ENCODE peak calls at places on chromosomes 6 and 20, in eight cellular contexts. R is PC-3; E is thyroid gland; X is left ventricle myocardium inferior; P is heart left ventricle; Z is prostate gland; K is K562; D is CD4-positive, CD25-positive, alpha-beta regulatory T cell. G is an unnamed sample. For H3K4me1, the result is how much of the 10 kb centered on the place peaks cover.

GRCh38 chr6:122576888-122577287 is 33.3 kb upstream of the PKIB start:
- DNase-seq in E (no peak), K (no peak), X (no peak), Z (no peak), R (no peak), D (no peak), P (no peak), G (no peak)

GRCh38 chr6:159701413-159701999 is 8.5 kb upstream of the SOD2 start:
- DNase-seq in P (no peak), X (no peak), E (no peak), R (peak), D (no peak), K (no peak), Z (no peak), G (no peak)

GRCh38 chr20:14310977-14311654 is 26.3 kb downstream of the FLRT3 start:
- DNase-seq in D (no peak), E (no peak), K (no peak), Z (no peak), X (no peak), P (no peak), R (peak), G (no peak)

GRCh38 chr20:9660236-9660868 is 146.0 kb downstream of the LAMP5 start:
- DNase-seq in R (peak), D (no peak), Z (no peak), P (no peak), K (no peak), E (no peak), X (no peak), G (no peak)

GRCh38 chr6:125219451-125219942 is 65.9 kb downstream of the TPD52L1 start:
- DNase-seq in P (no peak), E (peak), Z (no peak), K (no peak), R (no peak), D (no peak), X (no peak), G (no peak)

GRCh38 chr6:11050735-11051134 is 6.6 kb upstream of the ELOVL2 start:
- DNase-seq in Z (no peak), X (no peak), D (no peak), E (no peak), R (peak), P (no peak), K (no peak), G (no peak)

GRCh38 chr6:126574301-126574700 is 234.4 kb downstream of the CENPW start:
- DNase-seq in K (no peak), Z (no peak), D (no peak), R (no peak), P (no peak), X (no peak), E (no peak), G (no peak)

GRCh38 chr6:23445157-23445710 is 680.8 kb upstream of the NRSN1 start:
- DNase-seq in P (peak), R (no peak), Z (no peak), E (peak), D (no peak), K (no peak), X (peak), G (no peak)

GRCh38 chr6:134722429-134722828 is 227.5 kb downstream of the ALDH8A1 start:
- DNase-seq in R (no peak), K (no peak), X (no peak), D (no peak), Z (no peak), E (no peak), P (no peak), G (no peak)

GRCh38 chr6:109947001-109947400 is 31.1 kb upstream of the GPR6 start:
- DNase-seq in P (no peak), R (peak), D (no peak), E (no peak), Z (no peak), X (no peak), K (no peak), G (no peak)

GRCh38 chr6:10205892-10206291 is 209.0 kb downstream of the TFAP2A start:
- DNase-seq in K (no peak), X (no peak), R (no peak), Z (no peak), E (no peak), D (no peak), P (no peak), G (no peak)

GRCh38 chr20:35451295-35451694 is 4.1 kb upstream of the CEP250 start:
- DNase-seq in X (no peak), K (no peak), D (no peak), E (no peak), P (no peak), R (no peak), Z (peak), G (no peak)

GRCh38 chr20:25081065-25081729 is 744 bp downstream of the VSX1 start:
- DNase-seq in P (no peak), E (peak), Z (no peak), D (peak), K (no peak), X (no peak), R (no peak), G (no peak)

GRCh38 chr20:57484772-57485171 is 40.2 kb downstream of the CTCFL start:
- DNase-seq in R (no peak), K (no peak), Z (no peak), X (no peak), P (no peak), D (no peak), E (no peak), G (no peak)

GRCh38 chr20:9103955-9104354 is 35.1 kb downstream of the PLCB4 start:
- DNase-seq in R (peak), E (no peak), K (no peak), D (no peak), Z (no peak), P (no peak), X (no peak), G (no peak)

GRCh38 chr6:161476711-161477110 is 202.8 kb upstream of the AGPAT4 start:
- DNase-seq in E (no peak), Z (no peak), K (no peak), D (no peak), P (peak), R (no peak), X (no peak), G (no peak)

GRCh38 chr6:43506667-43507471 is 3.3 kb downstream of the LRRC73 start:
- DNase-seq in E (peak), Z (peak), P (peak), K (peak), X (peak), R (peak), D (peak), G (peak)

GRCh38 chr6:31558631-31559500 is 11.5 kb downstream of the NFKBIL1 start:
- DNase-seq in Z (no peak), K (peak), X (peak), R (no peak), E (no peak), P (peak), D (peak), G (peak)

GRCh38 chr6:111922454-111923297 is 49.4 kb upstream of the FYN start:
- DNase-seq in X (no peak), R (peak), Z (no peak), K (no peak), P (no peak), D (no peak), E (no peak), G (no peak)

GRCh38 chr20:61321481-61321880 is 69.4 kb downstream of the CDH4 start:
- DNase-seq in K (no peak), D (no peak), P (no peak), R (no peak), Z (no peak), X (no peak), E (no peak), G (no peak)

GRCh38 chr6:153208706-153209105 is 77.6 kb upstream of the RGS17 start:
- DNase-seq in K (no peak), P (peak), R (no peak), Z (no peak), E (peak), X (peak), D (no peak), G (no peak)

GRCh38 chr6:13461352-13461751 is 26.0 kb downstream of the GFOD1 start:
- DNase-seq in K (no peak), R (no peak), E (no peak), X (no peak), Z (no peak), D (no peak), P (no peak), G (no peak)

GRCh38 chr6:31952140-31952805 is 6.4 kb downstream of the CFB start:
- DNase-seq in D (peak), R (peak), P (peak), K (peak), Z (peak), X (peak), E (peak), G (no peak)

GRCh38 chr20:23037017-23037481 is 1.9 kb downstream of the SSTR4 start:
- DNase-seq in X (no peak), E (no peak), Z (no peak), D (no peak), R (no peak), P (no peak), K (no peak), G (no peak)

GRCh38 chr6:36560822-36561221 is 13.5 kb upstream of the STK38 start:
- DNase-seq in D (no peak), E (no peak), X (no peak), R (no peak), P (no peak), Z (no peak), K (no peak), G (no peak)
- H3K4me1 ChIP-seq in D (under half), E (under half), X (under half), R (under half), P (under half), Z (under half), K (under half), G (under half)

DNA sequence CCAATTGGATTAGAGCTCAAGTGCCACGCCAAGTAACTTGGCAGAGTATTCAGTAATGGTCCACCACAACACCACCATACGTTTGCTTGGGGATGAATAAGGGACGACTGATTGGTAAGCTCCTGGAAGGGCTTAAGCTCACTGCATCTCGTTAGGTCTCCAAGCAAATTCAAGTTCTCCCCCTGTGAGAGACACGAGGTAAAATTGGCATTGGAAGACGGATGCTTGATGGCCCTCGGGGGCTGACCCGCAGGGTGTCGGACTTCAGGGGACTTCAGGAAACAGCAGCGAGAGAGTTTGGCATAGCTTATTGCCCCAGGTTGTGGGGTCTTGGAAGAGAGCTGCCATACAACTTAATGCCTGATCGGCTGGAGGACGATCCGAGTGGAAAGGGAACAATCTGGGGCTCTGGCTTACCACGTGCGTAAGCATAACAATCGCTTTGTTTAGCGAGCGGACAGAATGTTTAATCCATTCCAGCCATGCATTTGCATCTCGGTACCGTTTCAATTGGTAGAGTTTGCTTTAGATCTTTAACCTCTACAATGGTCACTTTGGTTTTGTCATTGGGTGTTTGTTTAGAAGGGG is 4.8 kb upstream of the ZNFX1 start:
- DNase-seq in E (no peak), X (no peak), P (no peak), K (no peak), D (no peak), R (no peak), Z (no peak), G (no peak)
- H3K4me3 ChIP-seq in E (no peak), X (no peak), P (no peak), K (peak), D (peak), R (peak), Z (no peak), G (peak)

DNA sequence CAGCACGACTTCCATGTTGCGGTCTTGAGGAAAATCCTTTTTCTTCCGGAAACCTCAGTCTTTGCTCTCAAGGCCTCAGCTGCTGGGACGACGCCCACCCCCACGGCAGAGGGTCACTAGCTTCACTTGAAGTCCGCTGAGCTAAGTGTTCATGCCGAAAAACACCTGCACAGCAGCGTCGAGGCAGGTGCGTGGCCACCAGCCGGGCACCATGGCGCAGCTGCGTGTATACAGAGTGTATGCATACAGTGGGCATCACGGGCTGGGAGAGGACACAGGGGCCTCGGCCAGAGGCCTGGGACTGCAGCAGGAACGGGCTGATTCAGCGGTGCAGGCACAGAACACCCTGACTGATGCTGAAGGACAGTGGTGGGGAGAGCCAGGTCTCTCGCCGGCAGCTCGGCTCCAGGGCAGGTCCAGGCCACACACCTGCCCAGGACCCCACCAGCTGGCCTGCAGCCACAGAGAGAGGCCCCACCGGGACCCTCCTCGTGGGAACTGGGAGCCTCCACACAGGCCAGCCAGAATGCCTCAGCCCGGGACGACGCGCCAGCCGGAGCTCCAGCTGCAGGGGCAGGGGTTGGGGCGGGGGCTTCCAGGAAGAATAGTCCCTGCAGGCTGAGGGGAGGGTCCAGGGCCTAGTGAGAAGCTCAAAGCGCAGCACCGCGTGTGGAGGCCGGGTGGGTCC is 20.0 kb downstream of the KCNQ2 start:
- DNase-seq in E (no peak), P (no peak), K (no peak), Z (no peak), R (no peak), D (no peak), X (no peak), G (no peak)
- H3K4me1 ChIP-seq in E (under half), P (under half), K (under half), Z (under half), R (under half), D (under half), X (under half), G (under half)

GRCh38 chr20:5168582-5169396 is 42.0 kb downstream of the CDS2 start:
- DNase-seq in E (peak), R (peak), X (no peak), Z (no peak), K (no peak), P (peak), D (no peak), G (no peak)
- H3K4me3 ChIP-seq in E (no peak), R (no peak), X (peak), Z (no peak), K (no peak), P (no peak), D (no peak), G (no peak)

GRCh38 chr6:7891098-7891872 is 19.3 kb downstream of the TXNDC5 start:
- DNase-seq in X (no peak), R (no peak), P (no peak), E (no peak), Z (no peak), K (no peak), D (no peak), G (no peak)

GRCh38 chr6:7894272-7895124 is 16.1 kb downstream of the TXNDC5 start:
- DNase-seq in Z (no peak), R (no peak), X (no peak), P (no peak), E (no peak), D (no peak), K (no peak), G (no peak)

GRCh38 chr6:7896465-7896987 is 14.1 kb downstream of the TXNDC5 start:
- DNase-seq in R (no peak), P (no peak), K (no peak), Z (no peak), E (no peak), X (no peak), D (no peak), G (no peak)

GRCh38 chr6:7895125-7895423 is 15.5 kb downstream of the TXNDC5 start:
- DNase-seq in E (no peak), R (peak), P (no peak), Z (no peak), X (no peak), D (no peak), K (no peak), G (no peak)

DNA sequence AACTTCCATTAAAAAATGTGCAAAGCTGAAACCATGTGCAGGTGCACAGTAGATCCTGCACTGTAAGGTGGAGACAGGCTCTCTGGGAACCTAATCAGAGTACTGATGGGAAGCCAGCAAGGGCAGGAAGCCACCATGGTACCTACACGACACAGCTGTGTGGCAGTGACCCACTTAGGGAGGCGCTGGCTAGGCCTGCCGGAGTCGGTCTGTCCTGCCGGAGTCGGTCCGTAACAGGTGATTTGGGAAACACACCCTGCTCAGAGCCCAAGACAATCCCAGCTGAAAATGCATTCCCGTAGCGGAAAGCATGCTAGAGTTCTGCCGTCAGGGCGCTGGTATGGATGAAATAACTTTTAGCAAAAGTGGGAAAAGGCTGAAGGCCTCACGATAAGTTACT is 17.2 kb downstream of the TXNDC5 start:
- DNase-seq in D (no peak), P (no peak), X (no peak), R (no peak), E (no peak), Z (no peak), K (no peak), G (no peak)
- H3K4me1 ChIP-seq in D (under half), P (under half), X (under half), R (under half), E (under half), Z (under half), K (under half), G (under half)

GRCh38 chr6:157302761-157303160 is 20.6 kb downstream of the TMEM242 start:
- DNase-seq in K (no peak), E (no peak), X (no peak), R (no peak), P (no peak), D (no peak), Z (no peak), G (no peak)
- H3K4me3 ChIP-seq in K (no peak), E (no peak), X (no peak), R (no peak), P (no peak), D (no peak), Z (no peak), G (no peak)

GRCh38 chr6:106747139-106747538 is 117.8 kb downstream of the QRSL1 start:
- DNase-seq in D (no peak), R (peak), P (no peak), X (no peak), Z (no peak), E (no peak), K (no peak), G (no peak)

GRCh38 chr6:106750146-106750900 is 120.9 kb downstream of the QRSL1 start:
- DNase-seq in D (no peak), E (no peak), X (no peak), Z (no peak), R (no peak), P (no peak), K (no peak), G (no peak)

GRCh38 chr6:106749611-106750010 is 120.2 kb downstream of the QRSL1 start:
- DNase-seq in K (no peak), P (no peak), Z (no peak), R (peak), X (no peak), E (no peak), D (no peak), G (no peak)

GRCh38 chr6:106746660-106747059 is 117.3 kb downstream of the QRSL1 start:
- DNase-seq in E (peak), K (no peak), X (no peak), R (peak), Z (no peak), P (no peak), D (no peak), G (no peak)

DNA sequence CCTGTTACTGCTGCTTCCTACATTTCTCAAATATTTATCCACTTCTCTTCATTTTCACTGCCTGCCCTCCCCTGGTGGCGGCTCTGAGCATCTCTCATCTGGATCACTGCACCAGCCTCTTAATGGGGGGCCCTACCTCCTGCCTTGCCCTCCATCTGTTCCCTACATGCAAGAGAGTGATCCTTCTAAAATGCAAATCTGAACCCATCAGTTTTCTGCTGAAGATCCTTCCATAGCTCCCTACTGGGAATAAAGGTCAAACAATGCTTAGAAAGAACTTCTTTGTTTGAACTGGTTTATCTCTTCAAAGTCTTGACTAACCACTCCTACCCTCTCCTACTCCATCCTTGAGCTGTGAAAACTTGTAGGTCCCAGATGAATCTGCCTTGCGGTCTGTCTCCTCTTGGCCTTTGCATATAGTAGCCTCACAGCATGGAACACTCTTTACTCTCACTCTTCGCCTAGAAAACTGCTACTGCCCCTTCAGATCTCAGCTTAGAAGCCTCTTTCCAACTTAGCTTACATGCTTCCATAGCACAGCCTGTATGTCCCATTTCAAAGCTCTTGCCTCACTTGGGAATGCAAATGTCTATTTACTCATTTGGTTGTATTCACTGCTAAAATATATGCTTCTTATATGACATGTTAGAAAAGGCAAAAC is 119.3 kb downstream of the QRSL1 start:
- DNase-seq in R (no peak), X (no peak), D (no peak), P (no peak), Z (no peak), K (no peak), E (no peak), G (no peak)
- H3K4me1 ChIP-seq in R (half or more), X (under half), D (under half), P (under half), Z (under half), K (under half), E (under half), G (under half)

DNA sequence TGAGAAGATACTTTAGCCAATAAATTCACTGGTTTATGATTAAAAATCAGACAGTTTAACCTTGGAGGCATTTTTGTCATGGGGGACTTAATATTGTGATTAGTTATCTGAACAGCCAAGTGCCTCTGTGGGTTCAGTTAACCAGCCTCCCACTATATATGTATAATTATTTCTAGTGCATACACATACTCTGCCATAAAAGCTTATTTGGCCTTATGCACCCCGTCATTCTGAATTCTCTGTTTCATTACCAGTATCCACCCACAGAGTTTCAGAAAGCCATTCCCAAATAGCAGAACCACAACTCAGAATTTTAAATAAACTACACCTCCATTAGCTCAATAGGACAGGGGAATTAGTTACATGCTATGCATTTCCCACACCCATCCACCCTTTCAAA is 279.7 kb downstream of the ZFAND3 start:
- DNase-seq in R (no peak), K (no peak), D (no peak), E (no peak), X (no peak), Z (no peak), P (no peak), G (no peak)
- H3K4me3 ChIP-seq in R (no peak), K (no peak), D (no peak), E (no peak), X (no peak), Z (no peak), P (no peak), G (no peak)

G was measured in naive thymus-derived CD4-positive, alpha-beta T cell.